ENCODE peak calls at places on chromosomes 6 and 20, in ten cellular contexts. E is fibroblast of mammary gland, S is A549, C is Peyer's patch, F is GM12878, Z is GM23338, A is kidney epithelial cell, K is hepatocyte, R is heart right ventricle, P is K562. V is an unnamed sample.

GRCh38 chr6:12527339-12527738 is 189.2 kb upstream of the PHACTR1 start:
- DNase-seq in K (no peak), R (no peak), E (no peak), F (no peak), C (no peak), Z (no peak), S (no peak), A (no peak), P (no peak), V (no peak)

GRCh38 chr20:56391037-56391436 is 978 bp downstream of the AURKA start:
- DNase-seq in S (no peak), K (no peak), F (no peak), P (no peak), E (no peak), C (no peak), A (no peak), Z (no peak), R (no peak), V (no peak)

GRCh38 chr6:36682328-36683144 is 4.0 kb downstream of the CDKN1A start:
- DNase-seq in P (no peak), A (no peak), Z (peak), F (no peak), S (peak), E (no peak), K (peak), R (peak), C (peak), V (peak)

GRCh38 chr20:32858189-32858588 is 534 bp upstream of the EFCAB8 start:
- DNase-seq in S (no peak), R (no peak), K (no peak), A (no peak), F (no peak), P (no peak), E (peak), C (no peak), Z (peak), V (no peak)

GRCh38 chr6:167839755-167840154 is 13.0 kb downstream of the AFDN start:
- DNase-seq in F (no peak), S (no peak), A (no peak), R (no peak), Z (no peak), K (no peak), E (no peak), P (no peak), C (no peak), V (no peak)

GRCh38 chr6:110385458-110385863 is 27.3 kb upstream of the METTL24 start:
- DNase-seq in P (no peak), C (no peak), Z (no peak), S (no peak), A (no peak), R (no peak), E (no peak), K (no peak), F (no peak), V (no peak)

GRCh38 chr6:42452171-42453026 is 673 bp upstream of the TRERF1 start:
- DNase-seq in F (no peak), S (peak), C (peak), Z (no peak), A (no peak), R (peak), K (peak), P (peak), E (peak), V (peak)

GRCh38 chr6:35607517-35608233 is 81.0 kb downstream of the FKBP5 start:
- DNase-seq in P (no peak), C (no peak), A (no peak), R (no peak), F (no peak), E (no peak), Z (no peak), S (no peak), K (no peak), V (no peak)

GRCh38 chr6:148851683-148852556 is 105.1 kb downstream of the UST start:
- DNase-seq in R (no peak), F (no peak), P (no peak), A (no peak), E (no peak), S (no peak), K (no peak), Z (no peak), C (no peak), V (no peak)

GRCh38 chr6:53986721-53987526 is 124.3 kb upstream of the MLIP start:
- DNase-seq in K (peak), A (no peak), Z (peak), C (no peak), E (peak), R (no peak), S (no peak), P (no peak), F (no peak), V (peak)
- H3K4me3 ChIP-seq in K (no peak), A (no peak), Z (no peak), C (no peak), E (no peak), R (no peak), S (no peak), P (no peak), F (no peak), V (no peak)

GRCh38 chr20:46020515-46020914 is 8.5 kb upstream of the SLC12A5 start:
- DNase-seq in E (no peak), K (no peak), R (no peak), C (no peak), F (no peak), P (no peak), Z (no peak), A (no peak), S (no peak), V (no peak)

GRCh38 chr20:46023999-46024398 is 5.0 kb upstream of the SLC12A5 start:
- DNase-seq in K (no peak), F (no peak), R (no peak), P (no peak), S (no peak), Z (no peak), E (peak), C (no peak), A (no peak), V (no peak)

GRCh38 chr20:46021361-46022359 is 7.4 kb upstream of the SLC12A5 start:
- DNase-seq in C (no peak), P (peak), F (no peak), Z (peak), E (no peak), S (peak), K (peak), R (no peak), A (no peak), V (peak)

GRCh38 chr20:46023148-46023484 is 5.9 kb upstream of the SLC12A5 start:
- DNase-seq in C (no peak), R (no peak), F (no peak), E (no peak), P (no peak), A (no peak), Z (no peak), S (no peak), K (no peak), V (no peak)

DNA sequence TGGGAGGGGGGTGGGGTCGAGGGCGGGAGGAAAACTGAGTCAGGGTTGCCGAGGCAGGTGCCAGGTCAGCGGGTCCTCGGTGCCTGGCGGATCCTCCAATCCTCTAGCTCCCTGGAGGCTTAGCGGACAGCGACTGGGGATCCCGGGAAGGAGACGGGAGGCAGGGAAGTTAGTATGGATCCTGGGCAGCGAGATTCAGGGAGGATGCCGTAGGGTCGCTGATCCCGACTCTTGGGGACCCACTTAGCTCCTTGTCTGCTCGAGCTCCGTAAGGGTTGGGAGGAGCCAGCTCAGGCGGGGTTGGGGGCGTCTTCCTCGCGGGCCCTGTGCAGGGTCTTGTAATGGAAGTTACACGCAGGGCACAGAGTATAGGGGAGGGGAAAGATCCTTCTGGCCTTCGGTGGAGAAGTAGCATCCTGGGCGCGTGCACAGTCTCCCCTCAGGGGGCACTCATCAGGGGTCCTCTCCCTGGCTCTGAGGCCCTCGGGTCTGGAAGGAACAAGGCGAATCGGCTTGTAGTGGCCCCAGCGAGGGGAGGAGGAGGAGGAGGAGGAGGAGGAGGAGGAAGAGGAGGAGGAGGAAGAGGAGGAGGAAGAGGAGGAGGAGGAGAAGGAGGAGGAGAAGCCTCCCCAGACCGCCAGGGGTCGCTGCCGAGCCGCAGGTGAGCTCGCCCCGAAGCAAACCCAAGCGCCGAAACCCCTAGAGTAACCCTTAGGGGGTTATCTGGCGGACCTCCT is 6.4 kb upstream of the SLC12A5 start:
- DNase-seq in E (peak), R (peak), S (peak), F (no peak), K (peak), P (peak), A (no peak), Z (peak), C (peak), V (peak)
- H3K4me3 ChIP-seq in E (no peak), R (peak), S (peak), F (peak), K (no peak), P (peak), A (peak), Z (peak), C (peak), V (no peak)

DNA sequence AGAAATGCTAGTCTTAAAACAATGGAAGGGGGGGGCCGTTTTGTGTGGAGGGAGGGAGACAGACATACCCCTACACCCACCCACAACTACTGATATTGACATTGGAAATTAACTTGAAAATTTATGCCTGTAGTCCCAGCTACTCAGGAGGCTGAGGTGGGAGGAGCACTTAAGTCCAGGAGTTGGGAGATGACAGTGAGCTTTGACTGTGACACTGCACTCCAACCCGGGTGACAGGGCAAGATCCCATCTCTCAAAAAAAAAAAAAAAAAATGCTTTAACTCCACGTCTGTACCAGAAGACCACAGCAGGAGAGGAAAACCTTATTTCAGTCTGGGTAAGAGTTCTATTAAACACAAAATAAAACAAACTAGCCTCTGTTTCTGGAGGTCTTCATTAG is 2.2 kb downstream of the TBC1D20 start:
- DNase-seq in A (no peak), S (no peak), P (no peak), Z (no peak), R (no peak), F (no peak), C (no peak), E (no peak), K (no peak), V (no peak)
- H3K4me3 ChIP-seq in A (no peak), S (no peak), P (peak), Z (no peak), R (no peak), F (peak), C (no peak), E (no peak), K (no peak), V (no peak)

GRCh38 chr6:158023597-158023939 is 41.9 kb downstream of the SYNJ2 start:
- DNase-seq in S (no peak), A (no peak), E (no peak), R (no peak), F (no peak), K (peak), Z (no peak), P (no peak), C (no peak), V (peak)

GRCh38 chr6:158026054-158026900 is 44.6 kb downstream of the SYNJ2 start:
- DNase-seq in F (no peak), A (peak), P (peak), K (peak), Z (peak), E (peak), S (peak), C (peak), R (peak), V (peak)

GRCh38 chr6:158026901-158027589 is 45.4 kb downstream of the SYNJ2 start:
- DNase-seq in S (no peak), A (no peak), Z (no peak), K (peak), R (no peak), F (no peak), E (no peak), C (peak), P (no peak), V (no peak)

GRCh38 chr6:158022749-158023596 is 41.3 kb downstream of the SYNJ2 start:
- DNase-seq in Z (no peak), E (no peak), S (no peak), F (no peak), P (no peak), R (no peak), C (peak), K (peak), A (no peak), V (peak)

GRCh38 chr6:158024566-158025297 is 43.1 kb downstream of the SYNJ2 start:
- DNase-seq in A (no peak), F (no peak), R (no peak), P (peak), E (no peak), S (no peak), Z (no peak), K (peak), C (peak), V (peak)
- H3K4me3 ChIP-seq in A (no peak), F (no peak), R (no peak), P (no peak), E (no peak), S (no peak), Z (no peak), K (no peak), C (no peak), V (no peak)

GRCh38 chr6:32128751-32129296 is 778 bp upstream of the ATF6B start:
- DNase-seq in K (no peak), C (no peak), Z (no peak), A (no peak), R (no peak), E (no peak), P (no peak), S (no peak), F (no peak), V (no peak)
- H3K4me3 ChIP-seq in K (peak), C (peak), Z (peak), A (no peak), R (peak), E (peak), P (peak), S (peak), F (peak), V (no peak)

GRCh38 chr6:89347825-89348224 is 4.7 kb downstream of the UBE2J1 start:
- DNase-seq in A (no peak), Z (no peak), R (no peak), S (no peak), F (no peak), K (peak), P (no peak), E (no peak), C (no peak), V (no peak)

GRCh38 chr6:89352329-89353117 is at the start of gene UBE2J1:
- DNase-seq in K (peak), E (peak), R (peak), F (no peak), A (peak), P (peak), C (peak), Z (peak), S (peak), V (peak)

GRCh38 chr6:89351632-89352328 is 742 bp downstream of the UBE2J1 start:
- DNase-seq in C (no peak), K (peak), P (no peak), A (no peak), S (no peak), E (no peak), F (no peak), R (no peak), Z (peak), V (no peak)

GRCh38 chr6:89348372-89348771 is 4.2 kb downstream of the UBE2J1 start:
- DNase-seq in E (no peak), R (no peak), A (no peak), F (no peak), C (no peak), Z (peak), K (no peak), P (no peak), S (no peak), V (no peak)

DNA sequence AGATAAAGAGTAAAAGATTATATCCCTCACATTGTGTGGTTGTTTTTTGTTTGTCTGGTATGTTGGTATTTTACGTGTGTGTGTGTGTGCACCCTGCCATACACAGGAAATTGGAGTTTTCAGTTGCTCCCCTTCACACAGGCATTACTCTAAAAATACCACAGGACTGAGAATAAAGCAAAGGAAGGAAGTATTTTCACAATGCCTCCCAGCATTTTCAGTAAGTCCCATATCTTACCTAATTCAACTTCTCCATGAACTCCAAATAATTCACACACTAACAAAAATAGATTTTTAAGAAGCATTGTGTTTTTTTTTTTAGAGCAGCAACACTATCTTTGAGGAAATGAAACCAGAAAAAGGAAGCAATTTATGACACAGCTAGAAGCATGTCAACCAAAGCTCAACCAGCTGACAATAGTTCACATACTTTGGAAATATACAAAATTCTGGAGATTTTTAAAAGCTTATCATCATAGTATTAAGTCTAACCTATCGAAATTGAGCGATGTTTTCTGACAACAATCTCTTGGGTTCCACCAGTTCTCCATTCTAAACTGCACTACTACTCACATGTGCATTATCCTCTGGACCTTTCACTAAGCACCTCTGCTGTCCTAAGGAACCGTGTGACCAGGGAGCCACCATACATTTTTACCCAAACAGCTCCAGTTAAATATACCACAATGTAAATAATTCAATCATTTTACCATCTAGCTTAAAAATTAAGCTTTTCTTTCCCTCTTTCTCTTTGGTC is 2.1 kb downstream of the UBE2J1 start:
- DNase-seq in K (no peak), F (no peak), C (no peak), P (no peak), S (no peak), R (no peak), Z (no peak), E (no peak), A (no peak), V (no peak)
- H3K4me3 ChIP-seq in K (no peak), F (peak), C (peak), P (peak), S (no peak), R (peak), Z (no peak), E (peak), A (no peak), V (no peak)

V was measured in mucosa of descending colon.